ENCODE peak calls at places on chromosome 1, in eight cellular contexts. One of them, this sample, is unnamed.

GRCh38 chr1:39522661-39523567 is 31.5 kb downstream of the BMP8A start:
- DNase-seq in lower lobe of right lung: no peak
- DNase-seq in HTR-8/SVneo: no peak
- DNase-seq in HCEC 1CT: no peak
- DNase-seq in HL-60: no peak
- DNase-seq in stimulated activated CD8-positive, alpha-beta memory T cell treated with anti-CD3 and anti-CD28 coated beads, Interleukin-15, amount 100 ng/mL, for 24 hours: no peak
- DNase-seq in LoVo: no peak
- DNase-seq in renal cortical epithelial cell: no peak
- DNase-seq in this sample: no peak

GRCh38 chr1:226874579-226875425 is 4.4 kb downstream of the PSEN2 start:
- DNase-seq in lower lobe of right lung: peak; percentile 24
- DNase-seq in HTR-8/SVneo: no peak
- DNase-seq in HCEC 1CT: no peak
- DNase-seq in HL-60: no peak
- DNase-seq in stimulated activated CD8-positive, alpha-beta memory T cell treated with anti-CD3 and anti-CD28 coated beads, Interleukin-15, amount 100 ng/mL, for 24 hours: no peak
- DNase-seq in LoVo: no peak
- DNase-seq in renal cortical epithelial cell: no peak
- DNase-seq in this sample: no peak

GRCh38 chr1:222276062-222276461 is 271.8 kb downstream of the HHIPL2 start:
- DNase-seq in lower lobe of right lung: no peak
- DNase-seq in HTR-8/SVneo: no peak
- DNase-seq in HCEC 1CT: no peak
- DNase-seq in HL-60: no peak
- DNase-seq in stimulated activated CD8-positive, alpha-beta memory T cell treated with anti-CD3 and anti-CD28 coated beads, Interleukin-15, amount 100 ng/mL, for 24 hours: no peak
- DNase-seq in LoVo: no peak
- DNase-seq in renal cortical epithelial cell: no peak
- DNase-seq in this sample: no peak

GRCh38 chr1:10353282-10353681 is 45.6 kb upstream of the PGD start:
- DNase-seq in lower lobe of right lung: no peak
- DNase-seq in HTR-8/SVneo: no peak
- DNase-seq in HCEC 1CT: no peak
- DNase-seq in HL-60: no peak
- DNase-seq in stimulated activated CD8-positive, alpha-beta memory T cell treated with anti-CD3 and anti-CD28 coated beads, Interleukin-15, amount 100 ng/mL, for 24 hours: no peak
- DNase-seq in LoVo: no peak
- DNase-seq in renal cortical epithelial cell: no peak
- DNase-seq in this sample: no peak

GRCh38 chr1:94851571-94851970 is 31.4 kb downstream of the SLC44A3 start:
- DNase-seq in lower lobe of right lung: no peak
- DNase-seq in HTR-8/SVneo: no peak
- DNase-seq in HCEC 1CT: no peak
- DNase-seq in HL-60: no peak
- DNase-seq in stimulated activated CD8-positive, alpha-beta memory T cell treated with anti-CD3 and anti-CD28 coated beads, Interleukin-15, amount 100 ng/mL, for 24 hours: no peak
- DNase-seq in LoVo: no peak
- DNase-seq in renal cortical epithelial cell: no peak
- DNase-seq in this sample: no peak

GRCh38 chr1:31013187-31013864 is 52.2 kb downstream of the PUM1 start:
- DNase-seq in lower lobe of right lung: no peak
- DNase-seq in HTR-8/SVneo: no peak
- DNase-seq in HCEC 1CT: no peak
- DNase-seq in HL-60: no peak
- DNase-seq in stimulated activated CD8-positive, alpha-beta memory T cell treated with anti-CD3 and anti-CD28 coated beads, Interleukin-15, amount 100 ng/mL, for 24 hours: no peak
- DNase-seq in LoVo: no peak
- DNase-seq in renal cortical epithelial cell: peak; percentile 85
- DNase-seq in this sample: peak; percentile 39

GRCh38 chr1:234658143-234658542 is 48.2 kb upstream of the IRF2BP2 start:
- DNase-seq in lower lobe of right lung: peak; percentile 62
- DNase-seq in HTR-8/SVneo: no peak
- DNase-seq in HCEC 1CT: peak; percentile 65
- DNase-seq in HL-60: no peak
- DNase-seq in stimulated activated CD8-positive, alpha-beta memory T cell treated with anti-CD3 and anti-CD28 coated beads, Interleukin-15, amount 100 ng/mL, for 24 hours: no peak
- DNase-seq in LoVo: peak; percentile 52
- DNase-seq in renal cortical epithelial cell: peak; percentile 86
- DNase-seq in this sample: peak; percentile 43

GRCh38 chr1:76055987-76056386 is 18.6 kb upstream of the ST6GALNAC3 start:
- DNase-seq in lower lobe of right lung: no peak
- DNase-seq in HTR-8/SVneo: no peak
- DNase-seq in HCEC 1CT: no peak
- DNase-seq in HL-60: no peak
- DNase-seq in stimulated activated CD8-positive, alpha-beta memory T cell treated with anti-CD3 and anti-CD28 coated beads, Interleukin-15, amount 100 ng/mL, for 24 hours: no peak
- DNase-seq in LoVo: no peak
- DNase-seq in renal cortical epithelial cell: no peak
- DNase-seq in this sample: no peak

GRCh38 chr1:9234223-9235122 is at the start of gene H6PD:
- DNase-seq in lower lobe of right lung: peak; percentile 93
- DNase-seq in HTR-8/SVneo: peak; percentile 85
- DNase-seq in HCEC 1CT: peak; percentile 79
- DNase-seq in HL-60: peak; percentile 74
- DNase-seq in stimulated activated CD8-positive, alpha-beta memory T cell treated with anti-CD3 and anti-CD28 coated beads, Interleukin-15, amount 100 ng/mL, for 24 hours: peak; percentile 50
- DNase-seq in LoVo: peak; percentile 90
- DNase-seq in renal cortical epithelial cell: peak; percentile 38
- DNase-seq in this sample: peak; percentile 77

GRCh38 chr1:44835738-44836675 is 7.0 kb downstream of the PTCH2 start:
- DNase-seq in lower lobe of right lung: peak; percentile 87
- DNase-seq in HTR-8/SVneo: peak; percentile 71
- DNase-seq in HCEC 1CT: peak; percentile 62
- DNase-seq in HL-60: peak; percentile 87
- DNase-seq in stimulated activated CD8-positive, alpha-beta memory T cell treated with anti-CD3 and anti-CD28 coated beads, Interleukin-15, amount 100 ng/mL, for 24 hours: peak; percentile 64
- DNase-seq in LoVo: peak; percentile 71
- DNase-seq in renal cortical epithelial cell: peak; percentile 74
- DNase-seq in this sample: peak; percentile 86

This sample was measured in fibroblast of lung.